ENCODE peak calls at places on chromosomes 7 and 10, in five cellular contexts. W is lower lobe of right lung, H is NCI-H1417, G is NCI-H345, D is PC-3. S is an unnamed sample.

GRCh38 chr7:5361446-5362155 is 62.0 kb downstream of the TNRC18 start:
- DNase-seq in W (no peak), H (no peak), G (no peak), D (no peak), S (no peak)

GRCh38 chr10:114603943-114604342 is 54.1 kb downstream of the ABLIM1 start:
- DNase-seq in W (no peak), H (no peak), G (no peak), D (peak), S (no peak)

GRCh38 chr7:42739591-42739990 is 172.3 kb downstream of the C7orf25 start:
- DNase-seq in W (no peak), H (no peak), G (no peak), D (no peak), S (no peak)

GRCh38 chr7:47085491-47086275 is 496.2 kb downstream of the TNS3 start:
- DNase-seq in W (no peak), H (no peak), G (no peak), D (no peak), S (no peak)

GRCh38 chr7:2553831-2554581 is 1.3 kb downstream of the BRAT1 start:
- DNase-seq in W (peak), H (no peak), G (no peak), D (no peak), S (no peak)

GRCh38 chr10:46020871-46021553 is 9.4 kb downstream of the NCOA4 start:
- DNase-seq in W (no peak), H (no peak), G (no peak), D (no peak), S (no peak)

GRCh38 chr10:132632091-132632561 is 94.5 kb downstream of the INPP5A start:
- DNase-seq in W (peak), H (no peak), G (no peak), D (no peak), S (no peak)

GRCh38 chr7:155299539-155300202 is 2.0 kb downstream of the INSIG1 start:
- DNase-seq in W (no peak), H (peak), G (no peak), D (peak), S (no peak)

GRCh38 chr7:23168111-23168885 is 13.6 kb upstream of the NUP42 start:
- DNase-seq in W (no peak), H (no peak), G (no peak), D (no peak), S (no peak)

GRCh38 chr7:143850682-143851081 is 51.3 kb downstream of the TCAF1 start:
- DNase-seq in W (no peak), H (no peak), G (no peak), D (no peak), S (no peak)